ENCODE peak calls at places on chromosomes 6 and 20, in six cellular contexts. L is cardiac muscle cell; D is epithelial cell of esophagus; F is lower leg skin; S is CD8-positive, alpha-beta memory T cell; W is A673. M is an unnamed sample.

GRCh38 chr6:73714227-73714626 is 18.2 kb downstream of the CD109 start:
- DNase-seq in F (no peak), D (no peak), S (no peak), W (no peak), L (no peak), M (no peak)

GRCh38 chr6:14885471-14885987 is 360.3 kb upstream of the JARID2 start:
- DNase-seq in F (no peak), W (no peak), S (no peak), L (no peak), D (no peak), M (no peak)

GRCh38 chr6:151641028-151641427 is 147.2 kb downstream of the CCDC170 start:
- DNase-seq in L (no peak), F (no peak), D (no peak), S (no peak), W (no peak), M (no peak)

GRCh38 chr20:12177657-12178293 is 260.1 kb downstream of the BTBD3 start:
- DNase-seq in F (no peak), W (no peak), S (no peak), D (no peak), L (no peak), M (no peak)

GRCh38 chr6:109979033-109979921 is 1.2 kb downstream of the GPR6 start:
- DNase-seq in L (peak), D (no peak), F (no peak), S (no peak), W (no peak), M (no peak)

GRCh38 chr6:168709440-168709839 is 268.5 kb downstream of the SMOC2 start:
- DNase-seq in L (no peak), S (no peak), D (no peak), F (peak), W (no peak), M (no peak)

GRCh38 chr20:50469324-50469723 is 40.9 kb upstream of the PTPN1 start:
- DNase-seq in F (no peak), L (no peak), S (no peak), W (no peak), D (no peak), M (no peak)

GRCh38 chr6:144468709-144469108 is 183.6 kb downstream of the UTRN start:
- DNase-seq in L (no peak), W (no peak), S (no peak), F (no peak), D (no peak), M (no peak)

GRCh38 chr6:111195656-111196055 is 108.4 kb downstream of the SLC16A10 start:
- DNase-seq in S (no peak), W (no peak), D (no peak), L (no peak), F (no peak), M (no peak)

GRCh38 chr6:46626228-46626909 is 26.2 kb downstream of the CYP39A1 start:
- DNase-seq in L (peak), D (peak), W (peak), F (no peak), S (no peak), M (no peak)

GRCh38 chr6:149896491-149896890 is 1.4 kb downstream of the RAET1E start:
- DNase-seq in L (no peak), W (peak), S (no peak), D (peak), F (peak), M (no peak)

GRCh38 chr6:124535746-124536145 is 426.5 kb upstream of the RNF217 start:
- DNase-seq in S (no peak), W (no peak), L (no peak), D (peak), F (no peak), M (no peak)

GRCh38 chr6:47014401-47014800 is 27.7 kb downstream of the ADGRF1 start:
- DNase-seq in F (no peak), L (no peak), D (no peak), S (no peak), W (no peak), M (no peak)

GRCh38 chr6:7787137-7787575 is 61.3 kb downstream of the BMP6 start:
- DNase-seq in D (peak), F (no peak), L (no peak), S (no peak), W (no peak), M (peak)
- H3K4me3 ChIP-seq in D (no peak), F (no peak), L (no peak), S (no peak), W (no peak), M (no peak)

GRCh38 chr6:52553158-52553557 is 23.7 kb downstream of the TRAM2 start:
- DNase-seq in S (no peak), L (no peak), F (no peak), W (no peak), D (no peak), M (no peak)
- H3K4me3 ChIP-seq in S (no peak), L (no peak), F (no peak), W (no peak), D (no peak), M (no peak)

DNA sequence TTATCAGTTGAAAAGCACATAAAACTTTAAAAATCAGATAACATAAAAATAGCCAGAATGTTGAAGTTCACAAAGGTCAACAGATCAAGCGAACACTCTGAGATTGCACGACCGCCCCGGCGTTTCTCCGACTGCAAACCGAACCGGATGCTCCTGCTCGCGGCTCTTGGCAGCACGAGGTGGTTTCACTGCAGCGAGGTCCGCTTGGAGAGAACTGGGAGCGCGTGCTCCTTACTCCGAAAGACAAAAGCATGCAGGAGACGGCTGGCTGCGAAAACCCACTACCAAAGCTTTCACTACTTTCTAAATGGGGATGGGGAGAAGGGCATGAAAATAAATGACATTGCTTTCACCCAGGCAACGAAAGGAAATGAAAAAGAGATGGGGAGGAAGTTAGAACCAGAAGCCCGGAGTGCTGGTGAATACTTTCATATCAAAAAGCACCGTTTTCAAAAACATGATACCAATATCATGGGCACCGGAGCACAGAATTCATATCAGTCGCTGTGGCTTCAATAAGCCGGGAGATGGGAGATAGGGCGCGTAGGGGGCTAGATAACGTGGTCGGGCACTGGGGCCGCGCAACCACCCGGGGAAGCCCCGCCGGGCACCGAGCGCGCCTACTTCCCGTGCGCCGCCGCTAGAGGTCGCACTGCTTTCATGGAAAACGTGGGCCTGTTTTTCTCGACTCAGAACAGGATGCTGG is 8.3 kb upstream of the ANKRD60 start:
- DNase-seq in F (peak), L (peak), D (peak), W (peak), S (peak), M (no peak)
- H3K4me3 ChIP-seq in F (no peak), L (peak), D (peak), W (peak), S (peak), M (peak)

GRCh38 chr6:136086686-136087085 is 163.4 kb downstream of the MTFR2 start:
- DNase-seq in D (no peak), L (no peak), S (no peak), F (no peak), W (no peak), M (no peak)
- H3K4me3 ChIP-seq in D (no peak), L (no peak), S (no peak), F (no peak), W (no peak), M (no peak)

DNA sequence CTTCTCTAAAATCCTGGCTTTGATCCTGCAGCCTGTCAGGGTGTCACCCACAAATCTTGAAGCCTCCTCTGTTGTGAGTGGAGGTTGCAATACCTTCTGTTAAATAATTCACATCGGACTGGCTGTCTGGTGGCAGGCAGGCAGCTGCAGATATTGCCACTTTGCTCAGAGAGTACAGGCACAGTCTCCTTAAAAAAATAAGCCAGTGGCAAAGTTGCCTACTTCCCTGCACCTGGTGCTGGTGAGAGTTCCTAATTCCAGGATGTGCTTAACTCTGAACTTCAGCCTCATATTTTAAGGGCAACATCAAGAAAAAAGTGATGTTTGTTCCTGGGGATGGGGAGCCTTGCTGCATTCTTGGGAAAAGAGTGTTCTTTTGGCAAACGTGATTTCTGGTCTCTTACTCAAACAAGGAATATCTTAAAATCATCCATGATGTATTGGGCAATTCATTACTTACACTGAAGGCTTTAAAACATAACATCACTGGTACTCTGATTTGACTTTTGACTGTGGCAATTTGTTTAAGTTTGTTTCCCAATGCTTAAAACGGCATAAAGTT is 179.7 kb downstream of the FOXA2 start:
- DNase-seq in L (no peak), D (no peak), F (no peak), S (no peak), W (no peak), M (no peak)
- H3K4me3 ChIP-seq in L (no peak), D (no peak), F (no peak), S (no peak), W (no peak), M (no peak)

GRCh38 chr20:6122111-6122872 is 538 bp downstream of the FERMT1 start:
- DNase-seq in S (no peak), L (peak), W (no peak), D (peak), F (no peak), M (no peak)
- H3K4me3 ChIP-seq in S (no peak), L (peak), W (peak), D (peak), F (peak), M (peak)

DNA sequence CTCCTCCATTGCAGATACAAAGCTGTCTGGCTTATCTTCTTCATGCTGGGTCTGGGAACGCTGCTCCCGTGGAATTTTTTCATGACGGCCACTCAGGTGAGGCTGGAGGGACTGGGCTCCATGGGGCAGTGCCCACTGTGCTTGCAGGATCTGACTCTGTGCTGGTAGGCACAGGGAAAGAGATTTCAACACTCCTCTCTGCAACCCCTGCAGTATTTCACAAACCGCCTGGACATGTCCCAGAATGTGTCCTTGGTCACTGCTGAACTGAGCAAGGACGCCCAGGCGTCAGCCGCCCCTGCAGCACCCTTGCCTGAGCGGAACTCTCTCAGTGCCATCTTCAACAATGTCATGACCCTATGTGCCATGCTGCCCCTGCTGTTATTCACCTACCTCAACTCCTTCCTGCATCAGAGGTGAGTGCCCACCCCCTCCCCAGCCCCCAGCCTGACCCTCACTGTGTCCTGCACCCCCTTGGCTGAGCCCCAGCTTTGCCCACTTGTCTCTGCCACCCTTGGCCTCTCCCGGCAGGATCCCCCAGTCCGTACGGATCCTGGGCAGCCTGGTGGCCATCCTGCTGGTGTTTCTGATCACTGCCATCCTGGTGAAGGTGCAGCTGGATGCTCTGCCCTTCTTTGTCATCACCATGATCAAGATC is 6.1 kb downstream of the SLC29A1 start:
- DNase-seq in D (no peak), S (no peak), L (no peak), F (no peak), W (no peak), M (no peak)
- H3K4me3 ChIP-seq in D (no peak), S (no peak), L (no peak), F (no peak), W (no peak), M (no peak)

GRCh38 chr6:87827291-87827690 is 125.3 kb upstream of the AKIRIN2 start:
- DNase-seq in L (no peak), F (no peak), W (no peak), D (no peak), S (no peak), M (no peak)

GRCh38 chr6:87829622-87830121 is 127.6 kb upstream of the AKIRIN2 start:
- DNase-seq in F (no peak), W (no peak), S (no peak), D (no peak), L (no peak), M (no peak)

GRCh38 chr6:87828044-87828443 is 126.0 kb upstream of the AKIRIN2 start:
- DNase-seq in L (no peak), W (no peak), F (no peak), S (no peak), D (no peak), M (no peak)

GRCh38 chr6:87830834-87831374 is 128.9 kb upstream of the AKIRIN2 start:
- DNase-seq in W (no peak), F (no peak), L (no peak), D (no peak), S (no peak), M (no peak)

GRCh38 chr6:87832025-87832825 is 130.2 kb upstream of the AKIRIN2 start:
- DNase-seq in D (peak), L (no peak), S (peak), W (peak), F (no peak), M (no peak)
- H3K4me3 ChIP-seq in D (peak), L (no peak), S (peak), W (peak), F (no peak), M (peak)

GRCh38 chr6:3355358-3356055 is 96.8 kb downstream of the PSMG4 start:
- DNase-seq in W (no peak), L (peak), S (peak), F (peak), D (no peak), M (no peak)
- H3K4me3 ChIP-seq in W (peak), L (no peak), S (peak), F (no peak), D (no peak), M (peak)

DNA sequence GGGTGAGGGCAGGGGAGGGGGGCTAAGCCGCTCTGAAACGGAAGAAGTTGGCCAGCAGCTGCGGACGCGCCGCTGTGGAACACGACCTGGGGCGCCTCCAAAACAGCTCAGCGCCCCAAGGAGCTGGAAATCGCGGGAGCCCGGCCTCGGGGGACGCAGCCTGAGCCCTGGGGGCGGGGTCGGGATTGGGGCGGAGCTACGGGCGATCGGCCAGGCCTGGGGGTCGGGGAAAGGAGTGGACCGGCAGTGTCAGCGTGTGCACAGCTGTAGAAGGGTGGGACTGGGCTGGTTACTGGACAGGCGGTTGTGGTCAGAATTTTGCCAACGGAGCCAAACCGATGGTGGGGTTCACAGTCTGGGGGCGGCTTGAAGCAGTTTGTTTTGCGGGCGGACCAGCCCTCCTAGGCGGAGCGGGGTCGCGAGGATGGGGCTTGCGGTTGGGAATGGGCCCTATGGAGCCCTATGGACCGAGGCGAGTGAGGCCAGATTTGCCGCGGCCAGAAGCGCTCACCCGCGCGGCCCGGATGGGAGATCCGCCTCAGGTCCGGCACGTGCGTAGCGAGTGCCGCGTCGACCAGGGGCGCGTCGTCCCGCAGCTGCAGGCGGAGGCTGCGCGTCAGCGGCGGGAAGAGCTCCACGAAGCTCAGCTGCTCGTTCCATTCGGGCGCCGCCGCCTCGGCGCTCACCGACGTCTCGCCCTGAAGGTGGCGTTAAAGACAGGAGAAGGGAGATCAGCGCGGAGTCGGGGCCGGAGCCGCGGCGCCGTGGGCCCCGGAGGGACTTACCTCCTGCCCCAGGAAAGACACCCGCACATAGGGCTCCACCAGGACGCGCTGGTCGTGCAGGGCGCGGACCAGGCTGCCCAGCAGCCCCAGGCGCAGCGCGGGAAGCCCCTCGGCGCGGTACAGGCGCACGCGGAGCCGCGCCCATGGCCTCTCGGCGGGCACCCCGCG is 14.3 kb upstream of the SPAG4 start:
- DNase-seq in F (peak), W (peak), D (peak), S (peak), L (peak), M (no peak)
- H3K4me3 ChIP-seq in F (peak), W (peak), D (peak), S (peak), L (peak), M (peak)

M was measured in AG04449.